ENCODE peak calls at places on chromosomes 13 and 19, in six cellular contexts. One of them, this sample, is unnamed.

GRCh38 chr13:105972811-105973590 is 562.5 kb downstream of the EFNB2 start:
- ATAC-seq in K562: no peak
- ATAC-seq in upper lobe of left lung: no peak
- ATAC-seq in A549: no peak
- ATAC-seq in HepG2: no peak
- ATAC-seq in GM12878: no peak
- ATAC-seq in this sample: no peak

GRCh38 chr13:48110132-48110868 is 15.4 kb upstream of the MED4 start:
- ATAC-seq in K562: no peak
- ATAC-seq in upper lobe of left lung: no peak
- ATAC-seq in A549: no peak
- ATAC-seq in HepG2: no peak
- ATAC-seq in GM12878: no peak
- ATAC-seq in this sample: no peak

GRCh38 chr13:100454876-100455275 is 133.7 kb downstream of the GGACT start:
- ATAC-seq in K562: no peak
- ATAC-seq in upper lobe of left lung: no peak
- ATAC-seq in A549: no peak
- ATAC-seq in HepG2: no peak
- ATAC-seq in GM12878: no peak
- ATAC-seq in this sample: no peak

GRCh38 chr13:79128158-79128557 is 277.9 kb downstream of the RBM26 start:
- ATAC-seq in K562: no peak
- ATAC-seq in upper lobe of left lung: no peak
- ATAC-seq in A549: no peak
- ATAC-seq in HepG2: peak; percentile 43
- ATAC-seq in GM12878: peak; percentile 41
- ATAC-seq in this sample: no peak

GRCh38 chr13:102863590-102863989 is 17.8 kb downstream of the ERCC5 start:
- ATAC-seq in K562: peak; percentile 49
- ATAC-seq in upper lobe of left lung: no peak
- ATAC-seq in A549: no peak
- ATAC-seq in HepG2: no peak
- ATAC-seq in GM12878: no peak
- ATAC-seq in this sample: peak; percentile 41

GRCh38 chr19:14683439-14683838 is 6.4 kb upstream of the ZNF333 start:
- ATAC-seq in K562: no peak
- ATAC-seq in upper lobe of left lung: peak; percentile 68
- ATAC-seq in A549: no peak
- ATAC-seq in HepG2: no peak
- ATAC-seq in GM12878: no peak
- ATAC-seq in this sample: no peak

GRCh38 chr19:13104848-13105646 is 2.4 kb upstream of the LYL1 start:
- ATAC-seq in K562: no peak
- ATAC-seq in upper lobe of left lung: peak; percentile 4
- ATAC-seq in A549: no peak
- ATAC-seq in HepG2: no peak
- ATAC-seq in GM12878: no peak
- ATAC-seq in this sample: no peak

GRCh38 chr19:17803264-17803896 is 8.4 kb downstream of the B3GNT3 start:
- ATAC-seq in K562: no peak
- ATAC-seq in upper lobe of left lung: peak; percentile 58
- ATAC-seq in A549: no peak
- ATAC-seq in HepG2: no peak
- ATAC-seq in GM12878: peak; percentile 20
- ATAC-seq in this sample: no peak

GRCh38 chr13:48038763-48039162 is 1.2 kb downstream of the NUDT15 start:
- ATAC-seq in K562: no peak
- ATAC-seq in upper lobe of left lung: no peak
- ATAC-seq in A549: no peak
- ATAC-seq in HepG2: no peak
- ATAC-seq in GM12878: peak; percentile 22
- ATAC-seq in this sample: no peak

GRCh38 chr19:28420731-28421550 is 792.0 kb downstream of the UQCRFS1 start:
- ATAC-seq in K562: peak; percentile 14
- ATAC-seq in upper lobe of left lung: no peak
- ATAC-seq in A549: no peak
- ATAC-seq in HepG2: no peak
- ATAC-seq in GM12878: no peak
- ATAC-seq in this sample: no peak

GRCh38 chr13:39825886-39826285 is 170.4 kb downstream of the COG6 start:
- ATAC-seq in K562: no peak
- ATAC-seq in upper lobe of left lung: no peak
- ATAC-seq in A549: no peak
- ATAC-seq in HepG2: no peak
- ATAC-seq in GM12878: no peak
- ATAC-seq in this sample: no peak

GRCh38 chr13:101942535-101943157 is 459.2 kb downstream of the FGF14 start:
- ATAC-seq in K562: no peak
- ATAC-seq in upper lobe of left lung: no peak
- ATAC-seq in A549: no peak
- ATAC-seq in HepG2: no peak
- ATAC-seq in GM12878: peak; percentile 59
- ATAC-seq in this sample: no peak

GRCh38 chr19:39599116-39599515 is 3.2 kb upstream of the LGALS13 start:
- ATAC-seq in K562: no peak
- ATAC-seq in upper lobe of left lung: no peak
- ATAC-seq in A549: no peak
- ATAC-seq in HepG2: no peak
- ATAC-seq in GM12878: no peak
- ATAC-seq in this sample: no peak

GRCh38 chr13:77338961-77339401 is 12.1 kb upstream of the MYCBP2 start:
- ATAC-seq in K562: no peak
- ATAC-seq in upper lobe of left lung: peak; percentile 66
- ATAC-seq in A549: no peak
- ATAC-seq in HepG2: no peak
- ATAC-seq in GM12878: peak; percentile 78
- ATAC-seq in this sample: no peak

GRCh38 chr13:40254394-40254793 is 412.0 kb downstream of the FOXO1 start:
- ATAC-seq in K562: no peak
- ATAC-seq in upper lobe of left lung: no peak
- ATAC-seq in A549: no peak
- ATAC-seq in HepG2: no peak
- ATAC-seq in GM12878: no peak
- ATAC-seq in this sample: no peak

GRCh38 chr19:11552666-11553372 is 6.2 kb downstream of the ELOF1 start:
- ATAC-seq in K562: no peak
- ATAC-seq in upper lobe of left lung: no peak
- ATAC-seq in A549: no peak
- ATAC-seq in HepG2: no peak
- ATAC-seq in GM12878: no peak
- ATAC-seq in this sample: no peak

GRCh38 chr19:11549386-11549953 is 9.6 kb downstream of the ELOF1 start:
- ATAC-seq in K562: no peak
- ATAC-seq in upper lobe of left lung: no peak
- ATAC-seq in A549: no peak
- ATAC-seq in HepG2: no peak
- ATAC-seq in GM12878: no peak
- ATAC-seq in this sample: no peak

GRCh38 chr19:11550265-11550664 is 8.8 kb downstream of the ELOF1 start:
- ATAC-seq in K562: no peak
- ATAC-seq in upper lobe of left lung: no peak
- ATAC-seq in A549: no peak
- ATAC-seq in HepG2: no peak
- ATAC-seq in GM12878: no peak
- ATAC-seq in this sample: no peak

GRCh38 chr19:11554160-11554559 is 4.9 kb downstream of the ELOF1 start:
- ATAC-seq in K562: no peak
- ATAC-seq in upper lobe of left lung: no peak
- ATAC-seq in A549: no peak
- ATAC-seq in HepG2: no peak
- ATAC-seq in GM12878: peak; percentile 62
- ATAC-seq in this sample: no peak

GRCh38 chr19:11551603-11552235 is 7.3 kb downstream of the ELOF1 start:
- ATAC-seq in K562: peak; percentile 89
- ATAC-seq in upper lobe of left lung: peak; percentile 67
- ATAC-seq in A549: peak; percentile 61
- ATAC-seq in HepG2: peak; percentile 75
- ATAC-seq in GM12878: peak; percentile 50
- ATAC-seq in this sample: peak; percentile 85
- TF ChIP-seq EP300 in K562: no peak
- TF ChIP-seq EP300 in upper lobe of left lung: no peak
- TF ChIP-seq EP300 in A549: no peak
- TF ChIP-seq EP300 in HepG2: no peak
- TF ChIP-seq EP300 in GM12878: no peak
- TF ChIP-seq EP300 in this sample: no peak

DNA sequence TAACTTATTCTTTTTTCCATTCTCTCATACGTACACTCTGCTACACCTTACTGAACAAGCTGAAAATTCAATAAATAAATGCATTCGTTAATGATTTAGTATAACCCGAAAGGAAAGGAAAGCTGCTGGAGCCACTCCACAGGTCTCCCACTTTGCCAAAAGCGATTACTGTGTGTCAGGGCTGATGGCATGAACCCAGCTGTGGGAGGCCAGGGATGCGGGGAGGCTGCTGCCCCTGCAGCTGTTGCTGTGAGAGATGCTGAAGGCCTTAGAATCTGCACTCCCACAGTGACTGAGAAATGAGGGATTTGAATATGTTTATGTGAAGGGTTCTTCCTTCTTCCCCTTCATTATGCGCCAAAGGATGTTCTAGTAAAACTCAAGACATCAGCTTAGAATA is 58.7 kb upstream of the NBEA start:
- ATAC-seq in K562: no peak
- ATAC-seq in upper lobe of left lung: no peak
- ATAC-seq in A549: no peak
- ATAC-seq in HepG2: no peak
- ATAC-seq in GM12878: no peak
- ATAC-seq in this sample: no peak
- H3K4me1 ChIP-seq in K562: no peaks in the 10 kb centered on the region
- H3K4me1 ChIP-seq in upper lobe of left lung: no peaks in the 10 kb centered on the region
- H3K4me1 ChIP-seq in A549: peaks cover 11% of the 10 kb centered on the region
- H3K4me1 ChIP-seq in HepG2: peaks cover 7% of the 10 kb centered on the region
- H3K4me1 ChIP-seq in GM12878: no peaks in the 10 kb centered on the region
- H3K4me1 ChIP-seq in this sample: peaks cover 14% of the 10 kb centered on the region

DNA sequence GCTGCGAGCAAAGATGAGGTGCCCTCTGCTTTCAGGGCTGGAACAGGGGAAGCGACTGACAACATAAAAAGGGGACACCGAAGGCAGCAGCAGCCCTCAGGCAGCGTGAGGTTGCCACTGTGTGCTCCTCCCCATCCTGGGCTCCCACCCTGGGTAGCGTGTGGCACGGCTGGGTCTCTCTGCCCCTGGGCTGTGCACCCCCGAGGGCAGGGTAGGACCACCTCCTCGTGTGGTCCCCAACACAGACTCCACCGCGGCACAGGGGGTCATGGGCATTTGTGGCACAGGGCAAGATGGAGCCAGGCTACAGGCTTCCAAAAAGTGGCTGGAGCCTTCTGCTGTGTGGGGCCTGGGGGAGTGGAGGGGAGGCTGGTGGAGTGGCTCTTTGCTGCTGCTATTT is 6.5 kb upstream of the RSPH6A start:
- ATAC-seq in K562: no peak
- ATAC-seq in upper lobe of left lung: no peak
- ATAC-seq in A549: no peak
- ATAC-seq in HepG2: no peak
- ATAC-seq in GM12878: no peak
- ATAC-seq in this sample: no peak
- TF ChIP-seq EP300 in K562: no peak
- TF ChIP-seq EP300 in upper lobe of left lung: no peak
- TF ChIP-seq EP300 in A549: no peak
- TF ChIP-seq EP300 in HepG2: no peak
- TF ChIP-seq EP300 in GM12878: no peak
- TF ChIP-seq EP300 in this sample: no peak

GRCh38 chr19:1263198-1263597 is 5.9 kb upstream of the CIRBP start:
- ATAC-seq in K562: no peak
- ATAC-seq in upper lobe of left lung: no peak
- ATAC-seq in A549: no peak
- ATAC-seq in HepG2: no peak
- ATAC-seq in GM12878: no peak
- ATAC-seq in this sample: no peak
- H3K4me1 ChIP-seq in K562: peaks cover 67% of the 10 kb centered on the region
- H3K4me1 ChIP-seq in upper lobe of left lung: peaks cover 89% of the 10 kb centered on the region
- H3K4me1 ChIP-seq in A549: peaks cover 68% of the 10 kb centered on the region
- H3K4me1 ChIP-seq in HepG2: peaks cover 73% of the 10 kb centered on the region
- H3K4me1 ChIP-seq in GM12878: peaks cover 60% of the 10 kb centered on the region
- H3K4me1 ChIP-seq in this sample: peaks cover 4% of the 10 kb centered on the region

DNA sequence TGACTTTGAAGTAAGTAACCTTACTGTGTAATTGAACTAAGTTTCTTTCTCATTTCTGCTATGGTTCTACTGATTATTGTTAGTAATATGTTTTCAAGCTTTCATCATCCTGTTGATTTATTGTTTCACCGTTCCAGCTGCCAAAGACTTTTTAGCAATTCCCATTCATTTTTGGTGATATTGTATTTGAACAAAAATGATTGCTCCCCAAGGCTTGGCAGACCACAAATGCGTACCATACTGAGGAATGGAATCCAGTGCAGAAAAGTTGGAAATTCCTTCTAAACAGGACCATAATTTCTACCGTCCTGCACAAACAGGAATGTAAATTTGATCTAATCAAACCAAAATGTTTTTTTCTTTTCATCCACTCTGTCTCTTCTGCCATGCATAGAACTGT is 10.7 kb downstream of the EPSTI1 start:
- ATAC-seq in K562: no peak
- ATAC-seq in upper lobe of left lung: no peak
- ATAC-seq in A549: no peak
- ATAC-seq in HepG2: no peak
- ATAC-seq in GM12878: no peak
- ATAC-seq in this sample: no peak
- TF ChIP-seq EP300 in K562: no peak
- TF ChIP-seq EP300 in upper lobe of left lung: no peak
- TF ChIP-seq EP300 in A549: no peak
- TF ChIP-seq EP300 in HepG2: no peak
- TF ChIP-seq EP300 in GM12878: no peak
- TF ChIP-seq EP300 in this sample: no peak

DNA sequence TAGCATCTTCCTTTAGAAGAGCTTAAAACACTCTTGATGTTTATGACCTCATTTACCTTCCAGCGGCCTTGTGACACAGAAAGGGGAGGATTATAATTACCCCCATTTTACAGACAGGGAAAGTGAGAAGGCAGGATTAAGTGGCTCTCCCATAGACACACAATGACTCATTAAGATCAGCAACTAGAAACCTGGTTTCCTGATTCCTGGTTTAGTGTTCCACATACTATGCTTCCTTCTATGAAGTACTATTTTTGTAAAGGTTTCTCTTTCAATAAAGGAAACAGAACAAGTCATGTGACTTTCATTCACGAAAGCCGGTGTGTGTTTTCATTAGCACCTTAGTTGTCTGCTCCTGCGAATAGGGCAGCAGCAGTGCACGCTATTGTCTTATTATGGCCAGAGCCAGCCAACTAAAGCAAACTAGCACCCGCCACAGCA is 8.3 kb downstream of the IRS2 start:
- ATAC-seq in K562: no peak
- ATAC-seq in upper lobe of left lung: peak; percentile 23
- ATAC-seq in A549: no peak
- ATAC-seq in HepG2: no peak
- ATAC-seq in GM12878: peak; percentile 74
- ATAC-seq in this sample: no peak
- H3K4me1 ChIP-seq in K562: peaks cover 18% of the 10 kb centered on the region
- H3K4me1 ChIP-seq in upper lobe of left lung: peaks cover 44% of the 10 kb centered on the region
- H3K4me1 ChIP-seq in A549: peaks cover 53% of the 10 kb centered on the region
- H3K4me1 ChIP-seq in HepG2: no peaks in the 10 kb centered on the region
- H3K4me1 ChIP-seq in GM12878: no peaks in the 10 kb centered on the region
- H3K4me1 ChIP-seq in this sample: peaks cover 84% of the 10 kb centered on the region

This sample was measured in gastroesophageal sphincter.